ENCODE peak calls at places on chromosomes 1 and 21, in four cellular contexts. N is transverse colon, O is lower lobe of right lung, V is body of pancreas. G is an unnamed sample.

GRCh38 chr1:156496211-156496761 is 4.3 kb downstream of the MEF2D start:
- DNase-seq in N (peak; percentile 79), O (no peak), V (no peak), G (peak; percentile 63)

GRCh38 chr1:32480003-32480402 is 15.1 kb downstream of the ZBTB8B start:
- DNase-seq in N (no peak), O (no peak), V (no peak), G (no peak)

GRCh38 chr1:208061627-208062026 is 150.7 kb upstream of the CD34 start:
- DNase-seq in N (no peak), O (no peak), V (no peak), G (no peak)

GRCh38 chr1:230149751-230150584 is 82.9 kb downstream of the GALNT2 start:
- DNase-seq in N (no peak), O (no peak), V (no peak), G (peak; percentile 88)

GRCh38 chr1:238898856-238899255 is 487.5 kb upstream of the CHRM3 start:
- DNase-seq in N (no peak), O (no peak), V (no peak), G (no peak)

GRCh38 chr1:119453021-119453420 is 38.1 kb downstream of the HSD3B2 start:
- DNase-seq in N (no peak), O (no peak), V (peak; percentile 6), G (no peak)

GRCh38 chr1:95308276-95308675 is 74.3 kb downstream of the RWDD3 start:
- DNase-seq in N (no peak), O (no peak), V (no peak), G (no peak)

GRCh38 chr1:26067432-26067911 is at the start of gene TRIM63:
- DNase-seq in N (no peak), O (no peak), V (no peak), G (no peak)

GRCh38 chr1:177451191-177451590 is 280.4 kb downstream of the BRINP2 start:
- DNase-seq in N (peak; percentile 32), O (no peak), V (no peak), G (no peak)

GRCh38 chr1:247294282-247294681 is 37.4 kb downstream of the ZNF496 start:
- DNase-seq in N (no peak), O (no peak), V (no peak), G (no peak)

GRCh38 chr1:41447995-41448770 is 36.3 kb downstream of the EDN2 start:
- DNase-seq in N (no peak), O (no peak), V (no peak), G (no peak)

GRCh38 chr1:7315316-7315715 is 455.8 kb upstream of the VAMP3 start:
- DNase-seq in N (no peak), O (no peak), V (no peak), G (no peak)

GRCh38 chr1:41240806-41241747 is 1.0 kb downstream of the SCMH1 start:
- DNase-seq in N (peak; percentile 76), O (peak; percentile 76), V (peak; percentile 68), G (peak; percentile 92)

GRCh38 chr1:40796939-40797667 is 13.5 kb downstream of the KCNQ4 start:
- DNase-seq in N (no peak), O (no peak), V (peak; percentile 62), G (no peak)

GRCh38 chr1:111802110-111802509 is 46.4 kb downstream of the DDX20 start:
- DNase-seq in N (no peak), O (no peak), V (no peak), G (no peak)

GRCh38 chr1:157292809-157293564 is 154.8 kb upstream of the ETV3 start:
- DNase-seq in N (no peak), O (no peak), V (no peak), G (no peak)

GRCh38 chr1:18199462-18199861 is 91.9 kb downstream of the IGSF21 start:
- DNase-seq in N (no peak), O (no peak), V (no peak), G (no peak)

GRCh38 chr1:160353223-160353622 is 10.0 kb downstream of the NCSTN start:
- DNase-seq in N (no peak), O (no peak), V (no peak), G (no peak)

GRCh38 chr1:211359876-211360275 is 33.2 kb downstream of the TRAF5 start:
- DNase-seq in N (no peak), O (no peak), V (no peak), G (no peak)

GRCh38 chr1:22914633-22915217 is 57.9 kb downstream of the LACTBL1 start:
- DNase-seq in N (no peak), O (no peak), V (no peak), G (no peak)

GRCh38 chr21:15823486-15824150 is 93.8 kb downstream of the USP25 start:
- DNase-seq in N (no peak), O (no peak), V (no peak), G (no peak)

GRCh38 chr1:210293191-210293607 is 35.5 kb upstream of the HHAT start:
- DNase-seq in N (peak; percentile 36), O (peak; percentile 48), V (peak; percentile 26), G (no peak)

GRCh38 chr21:46289655-46290178 is 3.6 kb downstream of the YBEY start:
- DNase-seq in N (no peak), O (no peak), V (no peak), G (no peak)

GRCh38 chr21:14942801-14943490 is 121.9 kb downstream of the NRIP1 start:
- DNase-seq in N (no peak), O (no peak), V (no peak), G (no peak)

GRCh38 chr1:8161546-8162110 is 135.5 kb upstream of the ERRFI1 start:
- DNase-seq in N (no peak), O (no peak), V (no peak), G (no peak)

GRCh38 chr1:236808564-236809130 is 13.6 kb downstream of the MTR start:
- DNase-seq in N (no peak), O (no peak), V (peak; percentile 13), G (no peak)

GRCh38 chr1:76164165-76164564 is 89.6 kb downstream of the ST6GALNAC3 start:
- DNase-seq in N (no peak), O (no peak), V (no peak), G (no peak)

GRCh38 chr1:5975133-5975880 is 16.9 kb downstream of the NPHP4 start:
- DNase-seq in N (peak; percentile 53), O (no peak), V (peak; percentile 72), G (peak; percentile 88)

GRCh38 chr1:38891753-38892152 is 10.4 kb upstream of the GJA9 start:
- DNase-seq in N (no peak), O (no peak), V (no peak), G (no peak)

GRCh38 chr21:32726742-32727477 is 903 bp downstream of the SYNJ1 start:
- DNase-seq in N (peak; percentile 42), O (no peak), V (peak; percentile 34), G (no peak)

GRCh38 chr1:20031836-20032235 is 38.2 kb upstream of the PLA2G5 start:
- DNase-seq in N (no peak), O (no peak), V (no peak), G (no peak)

GRCh38 chr1:243549108-243549507 is 293.3 kb downstream of the SDCCAG8 start:
- DNase-seq in N (no peak), O (no peak), V (no peak), G (no peak)

GRCh38 chr21:27804515-27804914 is 837.6 kb upstream of the ADAMTS5 start:
- DNase-seq in N (no peak), O (no peak), V (no peak), G (no peak)

GRCh38 chr21:14875704-14876364 is 189.0 kb downstream of the NRIP1 start:
- DNase-seq in N (no peak), O (no peak), V (no peak), G (no peak)

GRCh38 chr21:21921410-21922232 is 923.4 kb downstream of the NCAM2 start:
- DNase-seq in N (no peak), O (no peak), V (peak; percentile 6), G (no peak)

GRCh38 chr1:162755306-162755705 is 35.2 kb upstream of the HSD17B7 start:
- DNase-seq in N (no peak), O (no peak), V (no peak), G (no peak)

GRCh38 chr1:21216835-21217811 is 40.4 kb upstream of the EIF4G3 start:
- DNase-seq in N (peak; percentile 63), O (peak; percentile 58), V (peak; percentile 63), G (peak; percentile 82)

GRCh38 chr1:21219674-21220073 is 43.0 kb upstream of the EIF4G3 start:
- DNase-seq in N (no peak), O (no peak), V (no peak), G (no peak)

GRCh38 chr1:21212126-21212525 is 35.4 kb upstream of the EIF4G3 start:
- DNase-seq in N (no peak), O (no peak), V (no peak), G (no peak)

GRCh38 chr1:21220815-21221214 is 44.1 kb upstream of the EIF4G3 start:
- DNase-seq in N (no peak), O (no peak), V (peak; percentile 20), G (no peak)

GRCh38 chr1:21217812-21218596 is 41.3 kb upstream of the EIF4G3 start:
- DNase-seq in N (peak; percentile 30), O (peak; percentile 56), V (peak; percentile 18), G (peak; percentile 76)
- TF ChIP-seq CTCF in N (peak; percentile 32), O (peak; percentile 20), V (no peak), G (no peak)

DNA sequence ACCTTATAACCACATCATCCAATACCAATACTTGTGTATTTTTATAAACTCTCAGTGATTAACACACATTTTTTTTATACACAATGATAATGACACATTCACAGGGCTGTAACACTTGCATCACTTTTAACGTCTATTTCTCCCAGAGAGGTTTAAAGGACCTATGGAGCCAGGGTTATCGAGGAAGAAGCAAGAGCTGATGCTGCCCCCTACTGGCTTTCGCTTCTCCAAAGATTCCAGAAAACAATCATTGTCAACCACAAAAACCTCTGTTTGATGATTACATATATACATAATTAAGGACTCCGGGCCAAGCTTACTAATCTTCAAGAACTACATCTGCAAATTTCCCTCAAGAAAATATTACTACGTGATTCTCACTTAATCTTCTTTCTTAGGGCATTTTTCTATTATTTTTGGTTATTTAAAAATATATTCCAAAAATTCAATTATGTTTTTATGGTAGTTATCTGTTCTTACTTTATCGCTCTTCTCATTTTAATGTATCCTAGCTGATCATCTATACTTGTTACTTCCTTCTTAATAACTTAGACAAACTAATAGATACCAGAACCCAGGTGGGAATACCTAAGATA is 214.5 kb downstream of the VAV3 start:
- DNase-seq in N (peak; percentile 80), O (peak; percentile 52), V (peak; percentile 61), G (no peak)
- TF ChIP-seq CTCF in N (peak; percentile 66), O (peak; percentile 62), V (peak; percentile 34), G (peak; percentile 32)

GRCh38 chr1:193059282-193060225 is at the start of the genes RO60 and UCHL5:
- DNase-seq in N (peak; percentile 97), O (peak; percentile 97), V (peak; percentile 98), G (peak; percentile 99)
- TF ChIP-seq CTCF in N (no peak), O (no peak), V (no peak), G (no peak)

GRCh38 chr1:9874959-9875635 is 35.0 kb downstream of the CTNNBIP1 start:
- DNase-seq in N (peak; percentile 75), O (peak; percentile 73), V (peak; percentile 69), G (peak; percentile 89)
- TF ChIP-seq CTCF in N (peak; percentile 97), O (peak; percentile 94), V (peak; percentile 93), G (peak; percentile 92)

DNA sequence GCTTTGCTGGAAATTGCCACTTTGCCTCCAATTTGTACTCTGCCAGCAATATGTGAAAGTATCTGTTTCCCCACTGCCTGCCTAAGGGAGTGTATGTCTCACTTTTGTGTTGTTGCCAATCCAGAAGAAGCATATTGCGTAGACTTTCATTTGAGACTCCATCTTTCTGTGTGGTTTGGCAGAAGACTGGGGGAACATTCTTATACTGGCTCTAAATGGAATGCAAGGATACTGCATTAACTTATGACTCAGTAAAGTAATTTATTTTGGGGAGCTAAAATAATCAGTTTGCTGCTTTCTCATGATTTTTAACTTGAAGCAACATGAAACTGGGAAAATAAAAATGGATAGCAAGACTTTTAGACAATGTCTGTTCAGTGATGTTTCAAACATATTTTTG is 107.7 kb upstream of the TMPRSS2 start:
- DNase-seq in N (no peak), O (no peak), V (no peak), G (no peak)
- TF ChIP-seq CTCF in N (no peak), O (no peak), V (no peak), G (no peak)

GRCh38 chr1:235067396-235068154 is 61.1 kb downstream of the TOMM20 start:
- DNase-seq in N (peak; percentile 87), O (peak; percentile 88), V (peak; percentile 89), G (no peak)
- TF ChIP-seq CTCF in N (no peak), O (no peak), V (no peak), G (no peak)